ENCODE peak calls at places on chromosome 17, in eight cellular contexts. R is hypothalamus, V is choroid plexus epithelial cell, X is mesenteric fat pad, I is uterus, U is NB4, O is GM04503, P is neuronal stem cell. A is an unnamed sample.

GRCh38 chr17:68568581-68568980 is 32.6 kb downstream of the FAM20A start:
- DNase-seq in U (no peak), O (no peak), I (no peak), R (no peak), X (no peak), P (no peak), V (no peak), A (no peak)

GRCh38 chr17:63338272-63338671 is 107.8 kb downstream of the CYB561 start:
- DNase-seq in U (no peak), P (no peak), R (no peak), X (no peak), V (no peak), I (no peak), O (no peak), A (no peak)

GRCh38 chr17:44278006-44278405 is 10.1 kb upstream of the SLC4A1 start:
- DNase-seq in I (no peak), P (no peak), V (peak; percentile 26), O (peak; percentile 16), R (no peak), U (no peak), X (no peak), A (no peak)

GRCh38 chr17:31789707-31790505 is 69.1 kb downstream of the COPRS start:
- DNase-seq in U (peak; percentile 37), R (no peak), X (no peak), O (no peak), I (no peak), P (no peak), V (no peak), A (no peak)

GRCh38 chr17:79294459-79295071 is 219.9 kb downstream of the ENGASE start:
- DNase-seq in P (peak; percentile 85), X (no peak), V (peak; percentile 34), I (peak; percentile 56), O (no peak), U (peak; percentile 56), R (peak; percentile 9), A (no peak)

GRCh38 chr17:7001562-7001961 is 5.7 kb downstream of the ALOX12 start:
- DNase-seq in V (peak; percentile 58), P (no peak), U (peak; percentile 40), R (no peak), X (no peak), O (no peak), I (no peak), A (no peak)

GRCh38 chr17:13117616-13118015 is 99.8 kb upstream of the ELAC2 start:
- DNase-seq in R (no peak), V (no peak), P (no peak), U (no peak), I (no peak), X (no peak), O (no peak), A (no peak)

GRCh38 chr17:21034350-21035235 is 8.2 kb downstream of the USP22 start:
- DNase-seq in X (peak; percentile 5), U (no peak), O (no peak), I (no peak), R (no peak), P (no peak), V (peak; percentile 63), A (no peak)

GRCh38 chr17:14621826-14622621 is 321.1 kb downstream of the HS3ST3B1 start:
- DNase-seq in U (peak; percentile 96), R (no peak), O (no peak), P (no peak), X (no peak), I (no peak), V (no peak), A (no peak)

GRCh38 chr17:79132271-79133064 is 57.8 kb downstream of the ENGASE start:
- DNase-seq in I (no peak), R (no peak), P (no peak), X (no peak), V (no peak), U (peak; percentile 15), O (no peak), A (peak; percentile 67)

GRCh38 chr17:2468270-2468669 is 43.4 kb downstream of the METTL16 start:
- DNase-seq in V (no peak), P (no peak), I (no peak), O (peak; percentile 61), R (no peak), X (no peak), U (no peak), A (no peak)

A was measured in NCI-H1105 treated with DMSO at 0.1 percent for 48 hours.